ENCODE peak calls at places on chromosomes 1 and 21, in ten cellular contexts. F is A549, I is ovary, J is endodermal cell, L is heart left ventricle, Y is left ventricle myocardium inferior, S is neural progenitor cell, K is psoas muscle, H is body of pancreas, Q is tibial artery. Z is an unnamed sample.

GRCh38 chr1:42737986-42738677 is 1.9 kb downstream of the CLDN19 start:
- DNase-seq in F (no peak), I (no peak), J (no peak), L (no peak), Y (no peak), S (no peak), K (no peak), H (no peak), Q (no peak), Z (no peak)

GRCh38 chr1:85275701-85276289 is 637 bp downstream of the BCL10 start:
- DNase-seq in F (no peak), I (no peak), J (no peak), L (no peak), Y (no peak), S (no peak), K (no peak), H (no peak), Q (no peak), Z (no peak)

GRCh38 chr1:236141447-236142357 is 637 bp upstream of the GPR137B start:
- DNase-seq in F (peak; percentile 43), I (peak; percentile 26), J (peak; percentile 78), L (no peak), Y (no peak), S (peak; percentile 72), K (no peak), H (no peak), Q (no peak), Z (no peak)

GRCh38 chr21:43917515-43918384 is 52.7 kb downstream of the AGPAT3 start:
- DNase-seq in F (no peak), I (no peak), J (no peak), L (peak; percentile 13), Y (no peak), S (no peak), K (no peak), H (no peak), Q (no peak), Z (no peak)

GRCh38 chr1:172671591-172671990 is 12.7 kb downstream of the FASLG start:
- DNase-seq in F (peak; percentile 13), I (no peak), J (no peak), L (no peak), Y (no peak), S (no peak), K (no peak), H (no peak), Q (no peak), Z (no peak)

GRCh38 chr1:68442822-68443556 is 6.8 kb downstream of the RPE65 start:
- DNase-seq in F (peak; percentile 41), I (peak; percentile 18), J (peak; percentile 76), L (no peak), Y (no peak), S (peak; percentile 60), K (no peak), H (peak; percentile 30), Q (peak; percentile 22), Z (peak; percentile 64)

GRCh38 chr1:236760480-236760879 is 34.6 kb upstream of the MTR start:
- DNase-seq in F (no peak), I (no peak), J (no peak), L (no peak), Y (no peak), S (no peak), K (no peak), H (no peak), Q (no peak), Z (no peak)

GRCh38 chr1:55352801-55353180 is 137.6 kb upstream of the USP24 start:
- DNase-seq in F (no peak), I (no peak), J (no peak), L (no peak), Y (no peak), S (no peak), K (no peak), H (no peak), Q (no peak), Z (no peak)

GRCh38 chr21:41835711-41836154 is 43.4 kb downstream of the PRDM15 start:
- DNase-seq in F (no peak), I (no peak), J (no peak), L (no peak), Y (no peak), S (no peak), K (no peak), H (no peak), Q (no peak), Z (no peak)

GRCh38 chr1:182189535-182190066 is 128.1 kb upstream of the ZNF648 start:
- DNase-seq in F (no peak), I (no peak), J (no peak), L (no peak), Y (no peak), S (peak; percentile 18), K (no peak), H (no peak), Q (no peak), Z (no peak)

GRCh38 chr1:210104103-210104502 is 128.5 kb upstream of the SERTAD4 start:
- DNase-seq in F (no peak), I (no peak), J (no peak), L (no peak), Y (no peak), S (no peak), K (no peak), H (no peak), Q (no peak), Z (no peak)

GRCh38 chr1:178376008-178376407 is 120.8 kb downstream of the CLEC20A start:
- DNase-seq in F (no peak), I (no peak), J (peak; percentile 47), L (no peak), Y (no peak), S (no peak), K (no peak), H (no peak), Q (no peak), Z (no peak)

GRCh38 chr1:93692983-93693591 is 11.4 kb upstream of the BCAR3 start:
- DNase-seq in F (peak; percentile 71), I (no peak), J (no peak), L (no peak), Y (no peak), S (no peak), K (no peak), H (no peak), Q (no peak), Z (no peak)

GRCh38 chr1:66725885-66726665 is 26.2 kb upstream of the DYNLT5 start:
- DNase-seq in F (peak; percentile 49), I (peak; percentile 29), J (peak; percentile 85), L (peak; percentile 26), Y (peak; percentile 14), S (peak; percentile 87), K (peak; percentile 52), H (peak; percentile 31), Q (peak; percentile 69), Z (peak; percentile 80)

GRCh38 chr1:32338637-32339145 is 2.7 kb upstream of the MARCKSL1 start:
- DNase-seq in F (no peak), I (no peak), J (no peak), L (no peak), Y (no peak), S (no peak), K (no peak), H (no peak), Q (no peak), Z (no peak)

GRCh38 chr21:30684506-30684905 is 34.1 kb downstream of the KRTAP21-3 start:
- DNase-seq in F (no peak), I (no peak), J (no peak), L (no peak), Y (no peak), S (no peak), K (no peak), H (no peak), Q (no peak), Z (no peak)

DNA sequence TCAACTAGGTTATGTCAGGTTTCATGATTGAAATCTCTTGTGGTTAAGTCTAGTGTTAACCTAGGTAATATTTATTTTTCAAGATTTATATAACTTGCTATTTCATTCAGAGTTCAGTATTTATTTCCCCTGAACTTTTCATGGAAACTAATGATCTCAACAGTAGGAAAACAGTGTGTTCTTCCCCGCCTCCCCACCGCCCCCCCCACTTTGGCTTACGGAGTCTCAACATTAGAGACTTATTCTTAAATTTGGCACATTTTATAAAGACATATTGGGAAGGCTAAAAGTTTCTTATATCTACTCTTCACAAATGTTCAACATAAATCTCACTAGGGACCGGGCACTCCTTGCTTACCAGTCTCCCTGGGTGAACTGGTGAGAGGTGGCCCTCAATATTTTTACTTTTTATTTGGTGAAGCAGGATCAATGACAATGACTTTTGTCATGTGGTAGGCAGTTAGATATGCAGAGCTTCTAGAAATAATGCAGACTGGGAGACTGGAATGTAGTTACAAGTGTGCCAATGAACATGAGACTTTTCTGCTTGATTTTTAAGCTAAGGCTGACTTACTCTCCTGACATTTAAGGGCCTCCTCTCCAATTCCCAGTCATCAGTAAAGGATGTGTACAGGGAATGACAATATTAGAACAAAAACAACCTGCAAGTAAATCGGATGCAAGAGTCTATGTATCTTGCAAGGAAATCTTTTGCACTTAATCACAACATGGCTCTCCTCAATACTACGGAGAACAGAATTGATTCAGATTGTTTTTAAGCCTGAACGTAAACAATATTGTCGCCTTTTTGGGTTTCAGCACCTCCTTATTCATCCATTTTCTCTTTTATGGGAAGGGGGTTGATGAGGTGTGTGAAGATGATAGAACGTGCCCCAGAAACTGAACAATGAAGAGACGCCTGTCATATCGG is 1.6 kb upstream of the MAN1A2 start:
- DNase-seq in F (no peak), I (peak; percentile 29), J (no peak), L (no peak), Y (no peak), S (no peak), K (no peak), H (peak; percentile 32), Q (no peak), Z (no peak)
- H3K27ac ChIP-seq in F (peak overlapping the region; percentile 99), I (peak overlapping the region; percentile 96), J (no peak overlapping the region), L (peak overlapping the region; percentile 99), Y (peak overlapping the region; percentile 99), S (no peak overlapping the region), K (peak overlapping the region; percentile 95), H (peak overlapping the region; percentile 99), Q (peak overlapping the region; percentile 98), Z (peak overlapping the region; percentile 98)

DNA sequence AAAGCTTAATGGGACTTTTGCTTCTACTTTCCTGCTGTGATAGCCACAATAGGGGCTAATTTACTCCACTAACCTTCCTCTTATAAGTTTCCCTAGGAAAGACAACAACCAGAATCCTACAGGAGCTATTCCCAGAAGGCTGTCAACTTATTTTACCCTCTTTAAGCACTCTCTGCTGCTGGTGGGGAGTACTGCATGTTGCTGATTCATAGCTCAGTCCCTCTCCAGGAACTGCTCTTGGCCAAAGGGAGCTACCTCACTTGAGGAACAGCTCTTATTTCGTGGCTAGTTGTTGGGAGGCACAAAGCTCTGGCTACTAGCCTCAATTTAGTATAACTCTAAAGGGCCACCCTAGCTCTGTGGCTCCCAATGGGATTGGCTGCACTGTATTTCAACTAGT is 37.2 kb downstream of the ADSS2 start:
- DNase-seq in F (peak; percentile 28), I (no peak), J (peak; percentile 66), L (no peak), Y (no peak), S (peak; percentile 29), K (no peak), H (no peak), Q (no peak), Z (no peak)
- TF ChIP-seq CTCF in F (no peak), I (no peak), J (peak; percentile 65), L (no peak), Y (no peak), S (peak; percentile 26), K (no peak), H (no peak), Q (no peak), Z (no peak)

GRCh38 chr1:119964673-119965363 is 68.5 kb upstream of the ADAM30 start:
- DNase-seq in F (no peak), I (no peak), J (no peak), L (peak; percentile 27), Y (no peak), S (no peak), K (no peak), H (no peak), Q (no peak), Z (no peak)
- H3K27ac ChIP-seq in F (no peak overlapping the region), I (no peak overlapping the region), J (no peak overlapping the region), L (peak overlapping the region; percentile 58), Y (peak overlapping the region; percentile 69), S (no peak overlapping the region), K (no peak overlapping the region), H (no peak overlapping the region), Q (peak overlapping the region; percentile 53), Z (peak overlapping the region; percentile 87)

GRCh38 chr1:39266269-39266668 is 61.8 kb downstream of the MACF1 start:
- DNase-seq in F (peak; percentile 15), I (no peak), J (no peak), L (no peak), Y (no peak), S (peak; percentile 50), K (no peak), H (no peak), Q (no peak), Z (no peak)
- TF ChIP-seq CTCF in F (peak; percentile 17), I (peak; percentile 30), J (peak; percentile 60), L (no peak), Y (no peak), S (peak; percentile 25), K (no peak), H (peak; percentile 30), Q (no peak), Z (no peak)

Z was measured in tibial nerve.